ENCODE peak calls at places on chromosome 14, in six cellular contexts. H is cardiac muscle cell, L is dorsolateral prefrontal cortex, D is Calu3, U is esophagus muscularis mucosa, S is uterus. T is an unnamed sample.

GRCh38 chr14:20790439-20791116 is 9.5 kb downstream of the RNASE6 start:
- DNase-seq in U (no peak), D (no peak), H (no peak), L (no peak), S (no peak), T (no peak)

GRCh38 chr14:72590577-72590976 is 303.3 kb downstream of the DPF3 start:
- DNase-seq in H (no peak), U (no peak), D (no peak), S (no peak), L (no peak), T (no peak)

GRCh38 chr14:103512701-103513611 is 9.7 kb downstream of the CKB start:
- DNase-seq in L (peak), H (no peak), D (no peak), S (peak), U (no peak), T (no peak)

GRCh38 chr14:81400202-81400678 is at the start of gene STON2:
- DNase-seq in D (peak), S (no peak), L (no peak), H (no peak), U (peak), T (no peak)

GRCh38 chr14:70954068-70954467 is 46.8 kb downstream of the PCNX1 start:
- DNase-seq in H (no peak), S (no peak), L (no peak), U (no peak), D (no peak), T (no peak)

GRCh38 chr14:52551696-52552062 is 626 bp downstream of the TXNDC16 start:
- DNase-seq in U (no peak), H (peak), S (no peak), D (no peak), L (no peak), T (no peak)

GRCh38 chr14:63357841-63358240 is 39.1 kb upstream of the GPHB5 start:
- DNase-seq in H (no peak), U (no peak), L (no peak), D (no peak), S (no peak), T (no peak)

GRCh38 chr14:36996133-36996856 is 176.1 kb downstream of the SLC25A21 start:
- DNase-seq in U (no peak), D (peak), L (no peak), S (no peak), H (no peak), T (no peak)

GRCh38 chr14:106564058-106564643 is 1037.8 kb downstream of the TMEM121 start:
- DNase-seq in H (no peak), L (no peak), S (no peak), U (peak), D (peak), T (no peak)

GRCh38 chr14:26174395-26174794 is 423.4 kb downstream of the NOVA1 start:
- DNase-seq in D (no peak), H (no peak), S (no peak), L (no peak), U (no peak), T (no peak)

GRCh38 chr14:35341454-35342159 is 49.4 kb downstream of the PSMA6 start:
- DNase-seq in D (peak), S (peak), H (peak), U (peak), L (peak), T (no peak)

GRCh38 chr14:91354221-91354916 is 63.3 kb downstream of the CCDC88C start:
- DNase-seq in H (no peak), L (peak), U (no peak), D (no peak), S (no peak), T (no peak)

GRCh38 chr14:54901380-54902142 is 1.1 kb downstream of the GCH1 start:
- DNase-seq in D (peak), S (no peak), U (no peak), L (no peak), H (no peak), T (no peak)

GRCh38 chr14:103071544-103072251 is 12.3 kb upstream of the LBHD2 start:
- DNase-seq in D (peak), L (no peak), U (no peak), S (no peak), H (no peak), T (no peak)

GRCh38 chr14:70354204-70354603 is 5.3 kb downstream of the COX16 start:
- DNase-seq in L (no peak), D (no peak), U (no peak), S (no peak), H (no peak), T (no peak)

GRCh38 chr14:93003945-93004698 is 81.2 kb downstream of the CHGA start:
- DNase-seq in H (no peak), D (no peak), L (no peak), S (peak), U (no peak), T (no peak)

GRCh38 chr14:33081259-33081658 is 142.6 kb downstream of the NPAS3 start:
- DNase-seq in D (no peak), H (peak), U (no peak), S (no peak), L (no peak), T (no peak)

GRCh38 chr14:41034969-41035368 is 571.7 kb upstream of the LRFN5 start:
- DNase-seq in L (no peak), D (no peak), S (no peak), U (no peak), H (no peak), T (no peak)

GRCh38 chr14:23094666-23095195 is at the start of gene ACIN1:
- DNase-seq in S (peak), L (no peak), U (peak), H (peak), D (peak), T (no peak)

GRCh38 chr14:23938823-23939222 is 14.7 kb upstream of the DHRS4 start:
- DNase-seq in L (no peak), D (no peak), S (no peak), U (no peak), H (no peak), T (no peak)

GRCh38 chr14:71021347-71022014 is 114.2 kb downstream of the PCNX1 start:
- DNase-seq in U (no peak), S (no peak), D (no peak), H (no peak), L (no peak), T (no peak)

GRCh38 chr14:72889366-72889765 is 4.5 kb downstream of the DPF3 start:
- DNase-seq in L (no peak), H (peak), S (no peak), U (no peak), D (no peak), T (no peak)

GRCh38 chr14:88232783-88233182 is 90.3 kb downstream of the KCNK10 start:
- DNase-seq in U (no peak), H (peak), L (no peak), S (no peak), D (no peak), T (no peak)

GRCh38 chr14:101112351-101113107 is 209.0 kb upstream of the RTL1 start:
- DNase-seq in L (no peak), U (peak), D (no peak), S (no peak), H (no peak), T (no peak)

GRCh38 chr14:99067141-99067920 is 204.7 kb downstream of the BCL11B start:
- DNase-seq in U (peak), H (no peak), D (no peak), S (no peak), L (no peak), T (no peak)

GRCh38 chr14:90109858-90110257 is 48.1 kb downstream of the KCNK13 start:
- DNase-seq in H (no peak), U (no peak), D (peak), L (no peak), S (no peak), T (peak)

GRCh38 chr14:89723930-89724915 is 230.3 kb downstream of the EFCAB11 start:
- DNase-seq in D (no peak), L (no peak), S (no peak), H (no peak), U (no peak), T (no peak)

GRCh38 chr14:21024668-21025373 is at the start of gene NDRG2:
- DNase-seq in H (peak), D (peak), L (peak), S (peak), U (peak), T (peak)

GRCh38 chr14:81727243-81727642 is 193.6 kb upstream of the SEL1L start:
- DNase-seq in S (no peak), L (no peak), U (no peak), H (no peak), D (no peak), T (no peak)

GRCh38 chr14:96938946-96939345 is 141.8 kb downstream of the VRK1 start:
- DNase-seq in U (no peak), H (peak), L (no peak), D (no peak), S (no peak), T (peak)
- TF ChIP-seq CTCF in U (no peak), H (no peak), L (peak), D (peak), S (no peak), T (peak)

GRCh38 chr14:31420319-31421081 is at the start of gene HEATR5A:
- DNase-seq in U (peak), D (peak), L (peak), H (peak), S (peak), T (peak)
- TF ChIP-seq CTCF in U (peak), D (no peak), L (peak), H (peak), S (peak), T (no peak)

DNA sequence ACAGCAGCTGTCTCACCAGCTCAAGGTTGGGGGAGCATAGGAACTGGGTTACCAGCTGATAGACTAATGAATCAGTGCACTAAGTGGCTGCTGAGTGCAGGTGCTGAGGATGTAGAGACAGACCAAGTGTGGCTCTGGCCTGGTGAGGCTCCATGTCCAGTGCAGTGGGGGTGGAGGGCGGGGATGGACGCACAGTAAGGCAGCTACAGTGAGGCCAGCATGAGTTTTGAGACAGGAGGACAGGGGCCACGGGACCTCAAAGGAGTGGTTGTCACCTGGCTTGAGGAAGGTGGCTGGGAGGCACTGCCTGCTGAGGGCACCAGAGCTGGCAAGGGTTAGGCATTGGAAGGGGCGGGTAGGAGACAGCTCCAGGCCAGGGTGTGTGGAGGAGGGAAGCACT is 37.0 kb downstream of the SYNE3 start:
- DNase-seq in H (no peak), U (no peak), L (no peak), S (no peak), D (no peak), T (no peak)
- TF ChIP-seq CTCF in H (no peak), U (no peak), L (no peak), S (no peak), D (no peak), T (no peak)

DNA sequence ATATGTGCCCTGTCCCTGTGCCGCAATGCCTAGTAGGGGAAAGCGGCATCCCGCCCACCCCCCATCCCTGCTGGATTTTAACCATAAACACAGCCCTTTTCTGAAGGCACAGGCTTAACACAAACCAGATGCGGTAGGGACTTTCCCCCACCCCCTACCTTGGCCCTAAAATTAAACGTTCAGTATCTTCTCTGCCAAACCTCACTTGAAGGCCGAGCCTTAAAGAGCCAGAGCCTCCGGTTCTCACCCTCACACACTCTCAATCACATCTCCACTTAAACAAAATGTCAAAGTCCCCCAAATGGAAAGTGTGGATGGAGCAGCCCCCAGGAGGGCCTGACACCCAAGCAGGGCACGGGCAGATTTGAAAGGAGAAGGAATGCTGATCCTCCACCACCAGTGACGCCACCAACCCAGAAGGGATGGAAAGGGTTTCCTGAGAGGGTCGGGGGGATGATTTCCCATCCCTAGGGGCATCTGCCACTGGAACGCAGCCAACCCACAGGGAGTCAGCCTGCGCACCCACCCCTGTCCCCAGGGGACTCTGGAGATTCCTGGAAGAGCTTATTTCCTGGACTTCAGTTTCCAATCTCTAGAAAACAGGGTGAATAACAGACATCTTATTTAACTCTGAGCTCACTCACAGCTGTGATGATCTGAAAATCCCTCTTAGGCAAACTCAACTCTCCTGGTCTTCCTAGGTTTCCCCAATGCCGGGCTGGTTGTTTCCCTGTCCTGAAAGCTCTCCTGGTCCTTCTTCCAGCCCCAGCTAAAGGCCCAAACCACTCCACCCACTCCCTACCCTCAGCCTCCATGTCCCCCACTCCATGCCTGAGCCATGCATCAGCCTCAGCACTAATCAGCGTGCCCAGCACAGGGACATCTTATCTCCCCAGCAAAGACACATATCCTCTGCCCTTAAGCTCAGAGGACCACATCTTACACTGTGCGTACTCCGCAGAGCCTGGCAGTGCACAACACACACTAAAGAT is 26.3 kb downstream of the ACTN1 start:
- DNase-seq in H (peak), S (peak), U (no peak), D (no peak), L (no peak), T (no peak)
- TF ChIP-seq CTCF in H (no peak), S (no peak), U (no peak), D (no peak), L (no peak), T (no peak)

GRCh38 chr14:105201156-105201927 is 20.2 kb upstream of the NUDT14 start:
- DNase-seq in S (no peak), H (no peak), L (no peak), D (no peak), U (no peak), T (no peak)

GRCh38 chr14:105200641-105201040 is 19.5 kb upstream of the NUDT14 start:
- DNase-seq in S (no peak), H (no peak), U (no peak), D (no peak), L (no peak), T (no peak)

GRCh38 chr14:105198588-105198987 is 17.5 kb upstream of the NUDT14 start:
- DNase-seq in S (no peak), D (no peak), H (no peak), L (no peak), U (no peak), T (no peak)

GRCh38 chr14:105199093-105199492 is 18.0 kb upstream of the NUDT14 start:
- DNase-seq in D (no peak), H (no peak), S (no peak), U (no peak), L (no peak), T (no peak)

GRCh38 chr14:105200074-105200473 is 19.0 kb upstream of the NUDT14 start:
- DNase-seq in L (no peak), D (no peak), U (no peak), S (no peak), H (no peak), T (no peak)
- TF ChIP-seq CTCF in L (no peak), D (no peak), U (no peak), S (no peak), H (no peak), T (no peak)

DNA sequence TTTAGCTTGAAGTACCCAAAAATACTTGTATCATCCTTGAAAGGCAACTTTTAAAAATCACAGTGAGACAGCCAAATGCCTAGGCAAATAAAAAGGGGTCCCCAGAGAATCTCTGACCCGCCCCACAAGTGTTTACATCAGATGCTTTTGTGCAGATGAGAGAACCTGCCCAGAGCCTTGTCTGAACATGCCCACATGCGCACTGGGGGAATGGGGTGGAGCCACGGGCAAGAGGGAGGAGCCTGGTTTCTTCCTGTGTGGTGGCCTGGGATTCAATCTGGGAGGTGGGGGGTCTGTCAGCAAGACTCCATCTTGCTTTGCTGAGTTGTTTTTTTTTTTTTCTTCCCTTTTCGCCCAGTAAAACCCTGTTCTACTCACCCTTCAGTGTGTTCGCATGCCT is 381.7 kb upstream of the CCDC196 start:
- DNase-seq in S (no peak), U (no peak), L (no peak), D (no peak), H (no peak), T (no peak)
- TF ChIP-seq CTCF in S (no peak), U (no peak), L (no peak), D (no peak), H (no peak), T (no peak)